ENCODE peak calls at places on chromosomes 11 and 22, in five cellular contexts. V, F, B, K and T are unnamed samples.

GRCh38 chr11:19786644-19787043 is 74.0 kb downstream of the NAV2 start:
- DNase-seq in V (no peak), F (no peak), B (no peak), K (no peak), T (no peak)

GRCh38 chr11:101915811-101916291 is 471 bp downstream of the ANGPTL5 start:
- DNase-seq in V (no peak), F (no peak), B (no peak), K (no peak), T (no peak)

GRCh38 chr11:64809781-64810241 is 540 bp downstream of the MEN1 start:
- DNase-seq in V (no peak), F (no peak), B (peak; percentile 77), K (no peak), T (no peak)

GRCh38 chr11:36510567-36511020 is 522 bp upstream of the TRAF6 start:
- DNase-seq in V (no peak), F (no peak), B (no peak), K (no peak), T (no peak)

GRCh38 chr11:104705475-104706195 is 192.6 kb downstream of the CASP12 start:
- DNase-seq in V (peak; percentile 54), F (no peak), B (peak; percentile 79), K (peak; percentile 59), T (peak; percentile 2)

GRCh38 chr11:113874920-113875413 is 405 bp downstream of the USP28 start:
- DNase-seq in V (no peak), F (no peak), B (no peak), K (no peak), T (peak; percentile 23)

GRCh38 chr11:90288207-90288821 is 65.5 kb upstream of the CHORDC1 start:
- DNase-seq in V (no peak), F (peak; percentile 4), B (no peak), K (no peak), T (peak; percentile 37)

GRCh38 chr11:58788355-58789023 is 56.0 kb downstream of the GLYATL2 start:
- DNase-seq in V (no peak), F (peak; percentile 16), B (peak; percentile 47), K (no peak), T (peak; percentile 71)

GRCh38 chr11:76654310-76654851 is 16.2 kb downstream of the LRRC32 start:
- DNase-seq in V (no peak), F (no peak), B (peak; percentile 54), K (no peak), T (no peak)

GRCh38 chr11:75776546-75776945 is 8.0 kb downstream of the DGAT2 start:
- DNase-seq in V (no peak), F (no peak), B (no peak), K (no peak), T (no peak)

GRCh38 chr22:25564979-25565677 is 653 bp downstream of the GRK3 start:
- DNase-seq in V (peak; percentile 1), F (peak; percentile 50), B (peak; percentile 48), K (no peak), T (peak; percentile 69)

GRCh38 chr22:24101966-24102365 is 79.3 kb upstream of the SUSD2 start:
- DNase-seq in V (no peak), F (no peak), B (peak; percentile 33), K (no peak), T (no peak)

GRCh38 chr22:45127866-45128265 is 35.9 kb upstream of the NUP50 start:
- DNase-seq in V (no peak), F (no peak), B (no peak), K (no peak), T (no peak)

GRCh38 chr22:43477151-43477725 is 65.4 kb downstream of the MPPED1 start:
- DNase-seq in V (no peak), F (no peak), B (no peak), K (no peak), T (no peak)

GRCh38 chr11:8871283-8871775 is 39.7 kb upstream of the AKIP1 start:
- DNase-seq in V (no peak), F (no peak), B (peak; percentile 66), K (no peak), T (peak; percentile 94)

GRCh38 chr11:116772443-116773202 is at the start of gene BUD13:
- DNase-seq in V (peak; percentile 90), F (peak; percentile 74), B (peak; percentile 96), K (peak; percentile 90), T (peak; percentile 81)

GRCh38 chr11:94866936-94867795 is 99.0 kb downstream of the AMOTL1 start:
- DNase-seq in V (no peak), F (no peak), B (no peak), K (no peak), T (no peak)

GRCh38 chr11:65992056-65992455 is 9.9 kb downstream of the EIF1AD start:
- DNase-seq in V (no peak), F (no peak), B (no peak), K (no peak), T (no peak)

GRCh38 chr11:126341760-126342161 is 13.7 kb upstream of the ST3GAL4 start:
- DNase-seq in V (no peak), F (no peak), B (no peak), K (no peak), T (peak; percentile 87)

GRCh38 chr11:14308114-14308896 is 50.7 kb downstream of the RRAS2 start:
- DNase-seq in V (no peak), F (no peak), B (no peak), K (no peak), T (peak; percentile 63)

GRCh38 chr11:1717745-1718144 is 20.8 kb downstream of the KRTAP5-6 start:
- DNase-seq in V (no peak), F (no peak), B (peak; percentile 11), K (no peak), T (no peak)

GRCh38 chr11:69525516-69526452 is 44.3 kb downstream of the LINC01488 start:
- DNase-seq in V (no peak), F (no peak), B (peak; percentile 34), K (no peak), T (no peak)

DNA sequence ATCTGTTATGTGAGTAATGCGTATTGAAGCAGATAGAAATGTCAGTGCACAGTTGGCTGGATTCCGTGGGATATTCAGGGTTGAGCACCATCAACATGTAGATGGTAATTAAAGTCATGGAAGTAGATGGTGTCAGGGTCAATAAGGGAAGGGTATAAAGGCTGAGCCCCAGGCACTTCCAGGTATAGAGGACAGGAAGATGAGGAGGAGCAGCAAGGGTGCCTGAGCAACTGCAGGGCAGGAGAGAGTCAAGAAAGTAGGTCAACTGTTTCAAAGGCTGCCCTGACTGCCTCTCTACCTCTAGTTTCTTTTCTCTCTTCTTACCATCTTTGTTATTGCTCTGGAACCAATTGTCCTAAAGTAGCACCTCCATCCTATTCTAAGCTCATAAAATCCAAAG is 85.9 kb downstream of the MICAL2 start:
- DNase-seq in V (no peak), F (no peak), B (no peak), K (no peak), T (no peak)
- H3K4me3 ChIP-seq in V (peak overlapping the region; percentile 59), F (no peak overlapping the region), B (no peak overlapping the region), K (peak overlapping the region; percentile 43), T (no peak overlapping the region)

GRCh38 chr11:102955624-102956023 is at the start of gene MMP13:
- DNase-seq in V (no peak), F (no peak), B (no peak), K (no peak), T (no peak)

DNA sequence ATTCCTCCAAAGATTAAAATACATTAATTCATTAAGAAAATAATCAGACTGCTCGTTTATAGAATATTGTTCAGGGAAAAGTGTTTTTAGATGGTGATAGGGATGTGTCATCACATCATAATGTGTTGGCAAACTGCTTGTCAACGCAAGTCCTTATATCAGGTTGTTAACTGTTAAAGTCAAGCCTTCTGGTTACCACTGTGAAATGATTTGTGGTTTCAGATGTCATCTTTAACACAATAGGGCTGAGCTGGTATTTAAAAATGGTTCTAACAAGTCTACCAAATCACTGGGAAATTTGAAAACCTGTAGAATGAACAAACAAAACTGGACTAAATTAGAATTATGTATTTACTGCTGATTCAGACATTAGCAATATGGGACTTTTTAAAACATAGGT is 2.4 kb upstream of the MMP13 start:
- DNase-seq in V (no peak), F (no peak), B (no peak), K (no peak), T (no peak)
- H3K27ac ChIP-seq in V (no peak overlapping the region), F (no peak overlapping the region), B (no peak overlapping the region), K (no peak overlapping the region), T (no peak overlapping the region)

GRCh38 chr11:12121504-12121903 is 11.1 kb downstream of the MICAL2 start:
- DNase-seq in V (no peak), F (no peak), B (no peak), K (no peak), T (peak; percentile 75)
- H3K4me1 ChIP-seq in V (peaks cover 15% of the 10 kb centered on the region), F (no peaks in the 10 kb centered on the region), B (no peaks in the 10 kb centered on the region), K (no peaks in the 10 kb centered on the region), T (peaks cover 41% of the 10 kb centered on the region)

DNA sequence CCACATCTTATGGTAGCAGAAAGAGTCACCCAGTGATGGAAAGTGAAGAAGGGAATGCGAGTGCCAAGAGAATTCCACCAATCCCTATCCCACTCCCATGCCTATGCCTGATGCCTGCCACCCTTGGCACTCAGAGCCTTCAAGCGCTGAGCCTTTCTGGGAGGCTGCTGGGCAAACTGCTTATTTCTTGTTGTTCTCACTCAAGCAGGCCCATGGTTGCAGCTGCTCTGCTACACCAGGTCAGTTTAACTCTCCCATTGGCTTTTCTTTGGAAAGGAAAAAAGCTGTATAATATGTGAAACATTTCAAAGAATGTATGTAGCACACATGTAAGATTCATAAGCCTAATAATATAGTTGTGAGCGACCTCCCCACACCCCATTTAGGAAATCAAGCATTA is 41.4 kb downstream of the DGCR2 start:
- DNase-seq in V (no peak), F (no peak), B (no peak), K (no peak), T (no peak)
- H3K4me3 ChIP-seq in V (no peak overlapping the region), F (no peak overlapping the region), B (no peak overlapping the region), K (no peak overlapping the region), T (no peak overlapping the region)

GRCh38 chr11:130480721-130481140 is 32.3 kb downstream of the ADAMTS15 start:
- DNase-seq in V (no peak), F (no peak), B (no peak), K (no peak), T (no peak)
- H3K27ac ChIP-seq in V (no peak overlapping the region), F (no peak overlapping the region), B (no peak overlapping the region), K (no peak overlapping the region), T (no peak overlapping the region)

GRCh38 chr11:46119352-46120216 is 1.7 kb downstream of the PHF21A start:
- DNase-seq in V (peak; percentile 51), F (no peak), B (peak; percentile 74), K (peak; percentile 54), T (peak; percentile 56)
- H3K4me1 ChIP-seq in V (peaks cover 29% of the 10 kb centered on the region), F (no peaks in the 10 kb centered on the region), B (no peaks in the 10 kb centered on the region), K (peaks cover 25% of the 10 kb centered on the region), T (peaks cover 3% of the 10 kb centered on the region)

GRCh38 chr11:73288197-73288872 is 16.2 kb downstream of the P2RY6 start:
- DNase-seq in V (no peak), F (no peak), B (no peak), K (no peak), T (no peak)
- H3K4me3 ChIP-seq in V (no peak overlapping the region), F (no peak overlapping the region), B (no peak overlapping the region), K (no peak overlapping the region), T (no peak overlapping the region)

DNA sequence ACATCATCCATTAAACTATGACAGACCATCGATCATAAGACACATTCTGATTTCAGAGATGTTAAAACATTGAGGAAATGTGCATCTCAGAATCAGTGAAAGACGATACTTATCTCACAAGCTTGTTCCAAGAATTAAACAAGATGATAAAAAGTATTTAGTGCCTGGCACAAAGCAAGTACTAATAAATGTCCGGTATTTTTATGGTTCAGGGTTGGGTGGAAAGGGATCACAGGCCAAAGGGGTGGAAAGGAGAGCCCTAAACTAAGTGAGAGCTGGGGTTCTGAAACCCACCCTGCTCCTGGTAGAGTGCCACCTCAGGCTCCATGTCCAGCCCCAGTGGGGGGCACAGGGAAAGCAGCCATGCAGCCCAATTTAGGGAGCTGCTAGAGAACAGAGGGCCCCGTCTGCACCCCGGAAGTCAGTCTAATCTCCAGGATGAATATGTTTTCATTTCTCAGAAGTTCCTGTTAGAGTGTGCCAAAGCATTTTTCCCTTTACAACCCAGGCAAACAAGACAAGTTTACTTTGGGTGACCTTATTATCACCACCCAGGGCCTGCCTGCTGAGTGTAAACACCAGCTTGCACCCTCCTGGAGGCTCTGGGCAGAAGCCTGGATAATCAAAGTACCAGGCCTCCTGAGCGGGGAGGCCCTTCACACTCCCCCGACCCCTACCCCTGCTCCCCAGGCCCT is 3.8 kb upstream of the CREB3L1 start:
- DNase-seq in V (no peak), F (no peak), B (no peak), K (no peak), T (no peak)
- H3K27ac ChIP-seq in V (peak overlapping the region; percentile 6), F (no peak overlapping the region), B (peak overlapping the region; percentile 64), K (no peak overlapping the region), T (no peak overlapping the region)